ENCODE peak calls at places on chromosome 11, in seven cellular contexts. One of them, this sample, is unnamed. For H3K36me3, the result is how much of the 10 kb centered on the place peaks cover.

GRCh38 chr11:97909544-97910394 is 1111.0 kb upstream of the CNTN5 start:
- DNase-seq in left lung: no peak
- DNase-seq in left ventricle myocardium inferior: no peak
- DNase-seq in pancreas: no peak
- DNase-seq in brain microvascular endothelial cell: peak
- DNase-seq in GM06990: no peak
- DNase-seq in cardiac muscle cell: peak
- DNase-seq in this sample: no peak

GRCh38 chr11:36229091-36229490 is 60.1 kb downstream of the COMMD9 start:
- DNase-seq in pancreas: no peak
- DNase-seq in left lung: no peak
- DNase-seq in left ventricle myocardium inferior: no peak
- DNase-seq in GM06990: no peak
- DNase-seq in cardiac muscle cell: no peak
- DNase-seq in brain microvascular endothelial cell: no peak
- DNase-seq in this sample: no peak

GRCh38 chr11:126606484-126606883 is 251.0 kb downstream of the ST3GAL4 start:
- DNase-seq in left ventricle myocardium inferior: no peak
- DNase-seq in brain microvascular endothelial cell: no peak
- DNase-seq in cardiac muscle cell: no peak
- DNase-seq in pancreas: no peak
- DNase-seq in GM06990: no peak
- DNase-seq in left lung: no peak
- DNase-seq in this sample: no peak

GRCh38 chr11:94746721-94747120 is 21.4 kb upstream of the AMOTL1 start:
- DNase-seq in GM06990: no peak
- DNase-seq in brain microvascular endothelial cell: no peak
- DNase-seq in pancreas: no peak
- DNase-seq in cardiac muscle cell: no peak
- DNase-seq in left ventricle myocardium inferior: no peak
- DNase-seq in left lung: no peak
- DNase-seq in this sample: peak

GRCh38 chr11:33893711-33894401 is 2.0 kb upstream of the LMO2 start:
- DNase-seq in left lung: no peak
- DNase-seq in brain microvascular endothelial cell: peak
- DNase-seq in cardiac muscle cell: peak
- DNase-seq in pancreas: no peak
- DNase-seq in GM06990: peak
- DNase-seq in left ventricle myocardium inferior: no peak
- DNase-seq in this sample: no peak

GRCh38 chr11:45093761-45094455 is 52.5 kb upstream of the PRDM11 start:
- DNase-seq in pancreas: no peak
- DNase-seq in left lung: no peak
- DNase-seq in GM06990: no peak
- DNase-seq in left ventricle myocardium inferior: no peak
- DNase-seq in cardiac muscle cell: no peak
- DNase-seq in brain microvascular endothelial cell: no peak
- DNase-seq in this sample: no peak

GRCh38 chr11:88435405-88435804 is 97.9 kb upstream of the CTSC start:
- DNase-seq in brain microvascular endothelial cell: no peak
- DNase-seq in pancreas: no peak
- DNase-seq in left ventricle myocardium inferior: no peak
- DNase-seq in cardiac muscle cell: no peak
- DNase-seq in GM06990: peak
- DNase-seq in left lung: no peak
- DNase-seq in this sample: no peak

GRCh38 chr11:8109675-8110074 is 28.7 kb downstream of the TUB start:
- DNase-seq in left ventricle myocardium inferior: no peak
- DNase-seq in cardiac muscle cell: no peak
- DNase-seq in brain microvascular endothelial cell: no peak
- DNase-seq in left lung: no peak
- DNase-seq in GM06990: no peak
- DNase-seq in pancreas: no peak
- DNase-seq in this sample: no peak

GRCh38 chr11:73965764-73966121 is 14.9 kb downstream of the DNAJB13 start:
- DNase-seq in pancreas: no peak
- DNase-seq in left lung: no peak
- DNase-seq in cardiac muscle cell: no peak
- DNase-seq in GM06990: no peak
- DNase-seq in brain microvascular endothelial cell: no peak
- DNase-seq in left ventricle myocardium inferior: no peak
- DNase-seq in this sample: no peak

GRCh38 chr11:132126973-132127900 is 756.8 kb downstream of the NTM start:
- DNase-seq in cardiac muscle cell: peak
- DNase-seq in left ventricle myocardium inferior: peak
- DNase-seq in left lung: no peak
- DNase-seq in pancreas: peak
- DNase-seq in brain microvascular endothelial cell: peak
- DNase-seq in GM06990: no peak
- DNase-seq in this sample: peak

GRCh38 chr11:120331301-120331966 is 4.8 kb upstream of the ARHGEF12 start:
- DNase-seq in pancreas: peak
- DNase-seq in left lung: no peak
- DNase-seq in left ventricle myocardium inferior: peak
- DNase-seq in cardiac muscle cell: peak
- DNase-seq in brain microvascular endothelial cell: peak
- DNase-seq in GM06990: no peak
- DNase-seq in this sample: peak

DNA sequence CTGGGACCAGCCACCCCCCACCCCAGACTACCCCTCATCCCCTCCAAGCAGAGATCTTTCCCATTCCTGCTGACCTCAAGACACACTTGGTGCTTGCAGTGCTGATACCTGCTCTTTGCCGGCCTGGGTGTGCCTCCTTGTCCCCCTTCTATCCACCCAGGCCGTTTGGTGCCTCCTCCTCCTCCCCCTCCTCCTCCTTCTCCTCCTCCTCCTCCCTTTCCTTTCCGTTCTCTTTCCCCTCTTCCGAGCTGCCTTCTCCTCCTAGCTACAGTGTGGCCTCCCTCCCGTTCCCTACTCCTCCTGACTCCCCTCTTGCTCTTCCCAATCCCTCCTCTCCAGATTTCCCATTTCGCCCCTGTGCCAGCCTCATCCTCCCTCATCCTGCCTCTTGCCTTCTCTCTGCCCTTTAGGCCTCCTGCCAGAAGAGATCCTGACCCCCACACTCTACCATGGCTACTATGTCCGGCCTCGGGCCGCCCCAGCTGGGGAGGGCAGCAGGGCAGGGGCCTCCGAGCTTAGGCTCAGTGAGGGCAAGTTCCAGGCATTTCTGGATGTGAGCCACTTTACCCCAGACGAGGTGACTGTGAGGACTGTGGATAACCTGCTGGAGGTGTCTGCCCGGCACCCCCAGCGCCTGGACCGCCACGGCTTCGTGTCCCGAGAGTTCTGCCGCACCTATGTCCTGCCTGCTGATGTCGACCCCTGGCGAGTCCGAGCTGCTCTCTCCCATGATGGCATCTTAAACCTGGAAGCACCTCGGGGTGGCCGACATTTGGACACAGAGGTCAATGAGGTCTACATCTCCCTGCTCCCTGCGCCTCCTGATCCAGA is 712 bp downstream of the HSPB2 start:
- DNase-seq in left ventricle myocardium inferior: no peak
- DNase-seq in left lung: no peak
- DNase-seq in GM06990: no peak
- DNase-seq in cardiac muscle cell: peak
- DNase-seq in pancreas: no peak
- DNase-seq in brain microvascular endothelial cell: no peak
- DNase-seq in this sample: no peak
- H3K4me3 ChIP-seq in left ventricle myocardium inferior: peak
- H3K4me3 ChIP-seq in left lung: peak
- H3K4me3 ChIP-seq in GM06990: no peak
- H3K4me3 ChIP-seq in cardiac muscle cell: no peak
- H3K4me3 ChIP-seq in pancreas: peak
- H3K4me3 ChIP-seq in brain microvascular endothelial cell: no peak
- H3K4me3 ChIP-seq in this sample: no peak

DNA sequence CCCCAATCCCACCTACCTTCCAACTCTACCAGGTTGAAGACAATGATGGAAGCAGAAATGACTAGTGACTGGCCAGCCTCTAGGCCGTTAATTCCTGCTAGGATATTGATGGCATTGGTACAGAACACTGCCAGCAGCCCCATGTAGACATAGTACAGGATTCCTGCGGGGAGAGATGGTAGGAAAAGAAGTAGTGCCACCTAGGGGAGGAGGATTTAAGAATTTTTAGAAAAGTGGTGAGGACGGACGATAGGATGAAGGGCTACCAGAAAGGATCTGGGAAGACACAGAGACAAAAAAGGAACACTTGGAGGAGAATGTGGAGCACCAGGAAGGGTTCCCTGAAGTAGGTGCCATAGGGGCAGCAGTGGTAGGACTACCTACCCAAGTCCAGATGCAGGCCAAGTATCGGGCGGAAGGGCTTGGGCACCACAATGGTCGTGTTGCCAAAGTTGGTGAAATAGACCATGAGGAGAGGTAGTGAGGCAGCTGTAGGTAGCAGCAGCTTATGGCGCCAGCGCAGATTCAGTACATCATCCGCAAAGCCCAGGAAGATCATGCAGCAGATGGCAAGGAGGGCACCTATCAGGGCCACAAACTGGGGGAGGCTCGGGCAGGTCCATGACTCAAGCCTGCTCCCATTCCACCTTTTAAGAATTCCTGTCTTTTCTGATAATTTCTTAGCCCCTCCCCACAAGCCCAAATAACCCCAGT is 1.2 kb downstream of the DPAGT1 start:
- DNase-seq in pancreas: no peak
- DNase-seq in GM06990: no peak
- DNase-seq in cardiac muscle cell: peak
- DNase-seq in left ventricle myocardium inferior: no peak
- DNase-seq in brain microvascular endothelial cell: peak
- DNase-seq in left lung: no peak
- DNase-seq in this sample: peak
- TF ChIP-seq CTCF in pancreas: no peak
- TF ChIP-seq CTCF in GM06990: peak
- TF ChIP-seq CTCF in cardiac muscle cell: peak
- TF ChIP-seq CTCF in left ventricle myocardium inferior: no peak
- TF ChIP-seq CTCF in brain microvascular endothelial cell: peak
- TF ChIP-seq CTCF in left lung: no peak
- TF ChIP-seq CTCF in this sample: peak

GRCh38 chr11:70402685-70403084 is 4.4 kb downstream of the CTTN start:
- DNase-seq in cardiac muscle cell: no peak
- DNase-seq in GM06990: no peak
- DNase-seq in left lung: no peak
- DNase-seq in left ventricle myocardium inferior: no peak
- DNase-seq in brain microvascular endothelial cell: no peak
- DNase-seq in pancreas: no peak
- DNase-seq in this sample: peak

GRCh38 chr11:70397983-70398833 is at the start of gene CTTN:
- DNase-seq in pancreas: peak
- DNase-seq in left ventricle myocardium inferior: peak
- DNase-seq in brain microvascular endothelial cell: peak
- DNase-seq in GM06990: peak
- DNase-seq in cardiac muscle cell: peak
- DNase-seq in left lung: peak
- DNase-seq in this sample: peak

GRCh38 chr11:70398834-70399680 is 728 bp downstream of the CTTN start:
- DNase-seq in left ventricle myocardium inferior: no peak
- DNase-seq in pancreas: peak
- DNase-seq in GM06990: peak
- DNase-seq in brain microvascular endothelial cell: no peak
- DNase-seq in cardiac muscle cell: no peak
- DNase-seq in left lung: no peak
- DNase-seq in this sample: no peak

GRCh38 chr11:70399681-70400112 is 1.4 kb downstream of the CTTN start:
- DNase-seq in brain microvascular endothelial cell: peak
- DNase-seq in pancreas: peak
- DNase-seq in cardiac muscle cell: peak
- DNase-seq in left lung: peak
- DNase-seq in GM06990: no peak
- DNase-seq in left ventricle myocardium inferior: peak
- DNase-seq in this sample: peak

DNA sequence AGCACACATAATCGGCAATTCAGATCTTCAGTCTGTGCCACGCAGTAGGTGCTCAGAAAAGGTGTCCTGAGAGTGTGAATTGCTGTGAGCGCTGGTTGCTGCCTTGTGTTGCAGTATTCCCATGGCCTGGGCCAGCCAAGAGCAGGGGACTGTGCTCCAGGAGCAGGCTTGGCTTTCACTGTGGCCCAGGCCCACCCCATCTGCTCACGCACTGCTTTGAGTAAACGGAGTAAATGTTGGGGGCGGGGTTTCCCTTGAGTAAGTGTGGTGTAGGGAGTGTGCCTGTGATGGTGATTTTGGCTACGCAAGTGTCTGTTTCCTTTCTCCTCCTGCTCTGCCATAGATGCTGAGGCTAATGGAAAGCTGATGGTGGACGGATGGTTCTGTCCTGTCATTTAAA is 2.3 kb downstream of the CTTN start:
- DNase-seq in left ventricle myocardium inferior: no peak
- DNase-seq in GM06990: no peak
- DNase-seq in pancreas: no peak
- DNase-seq in brain microvascular endothelial cell: no peak
- DNase-seq in cardiac muscle cell: no peak
- DNase-seq in left lung: no peak
- DNase-seq in this sample: no peak
- H3K36me3 ChIP-seq in left ventricle myocardium inferior: under half
- H3K36me3 ChIP-seq in GM06990: under half
- H3K36me3 ChIP-seq in pancreas: under half
- H3K36me3 ChIP-seq in brain microvascular endothelial cell: under half
- H3K36me3 ChIP-seq in cardiac muscle cell: under half
- H3K36me3 ChIP-seq in left lung: under half
- H3K36me3 ChIP-seq in this sample: under half

DNA sequence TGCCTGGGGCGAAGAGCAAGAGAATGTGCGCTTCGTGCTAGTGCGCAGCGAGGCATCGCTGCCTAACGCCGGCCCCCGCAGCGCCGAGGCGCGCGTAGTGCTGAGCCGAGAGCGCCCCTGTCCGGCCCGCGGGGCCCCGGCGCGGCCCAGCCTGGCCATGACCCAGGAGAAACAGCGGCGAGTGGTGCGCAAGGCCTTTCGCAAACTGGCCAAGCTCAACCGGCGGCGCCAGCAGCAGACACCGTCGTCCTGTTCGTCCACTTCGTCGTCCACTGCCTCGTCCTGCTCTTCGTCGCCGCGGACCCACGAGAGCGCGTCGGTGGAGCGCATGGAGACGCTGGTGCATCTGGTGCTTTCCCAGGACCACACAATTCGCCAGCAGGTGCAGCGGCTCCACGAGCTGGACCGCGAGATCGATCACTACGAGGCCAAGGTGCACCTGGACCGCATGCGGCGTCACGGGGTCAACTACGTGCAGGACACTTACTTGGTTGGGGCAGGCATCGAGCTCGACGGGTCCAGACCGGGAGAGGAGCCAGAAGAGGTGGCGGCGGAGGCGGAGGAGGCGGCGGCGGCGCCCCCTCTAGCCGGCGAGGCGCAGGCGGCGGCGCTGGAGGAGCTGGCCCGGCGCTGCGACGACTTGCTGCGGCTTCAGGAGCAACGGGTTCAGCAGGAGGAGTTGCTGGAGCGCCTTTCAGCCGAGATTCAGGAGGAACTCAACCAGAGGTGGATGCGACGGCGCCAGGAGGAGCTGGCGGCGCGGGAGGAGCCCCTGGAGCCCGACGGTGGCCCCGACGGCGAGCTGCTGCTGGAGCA is 1.0 kb downstream of the RASSF10 start:
- DNase-seq in GM06990: no peak
- DNase-seq in left ventricle myocardium inferior: no peak
- DNase-seq in brain microvascular endothelial cell: no peak
- DNase-seq in pancreas: peak
- DNase-seq in cardiac muscle cell: peak
- DNase-seq in left lung: peak
- DNase-seq in this sample: peak
- H3K4me3 ChIP-seq in GM06990: no peak
- H3K4me3 ChIP-seq in left ventricle myocardium inferior: peak
- H3K4me3 ChIP-seq in brain microvascular endothelial cell: no peak
- H3K4me3 ChIP-seq in pancreas: peak
- H3K4me3 ChIP-seq in cardiac muscle cell: peak
- H3K4me3 ChIP-seq in left lung: peak
- H3K4me3 ChIP-seq in this sample: peak

GRCh38 chr11:124633355-124633754 is 10.7 kb downstream of the TBRG1 start:
- DNase-seq in brain microvascular endothelial cell: peak
- DNase-seq in cardiac muscle cell: peak
- DNase-seq in pancreas: no peak
- DNase-seq in left lung: no peak
- DNase-seq in left ventricle myocardium inferior: no peak
- DNase-seq in GM06990: no peak
- DNase-seq in this sample: peak
- TF ChIP-seq CTCF in brain microvascular endothelial cell: peak
- TF ChIP-seq CTCF in cardiac muscle cell: peak
- TF ChIP-seq CTCF in pancreas: no peak
- TF ChIP-seq CTCF in left lung: no peak
- TF ChIP-seq CTCF in left ventricle myocardium inferior: peak
- TF ChIP-seq CTCF in GM06990: peak
- TF ChIP-seq CTCF in this sample: peak

This sample was measured in bronchial epithelial cell.